ENCODE peak calls at places on chromosomes 6 and 20, in eight cellular contexts. Q is K562, X is SK-N-SH, R is GM12878, P is GM23338, T is HCT116, I is HL-60, M is HepG2. E is an unnamed sample. For H3K27me3, the result is how much of the 10 kb centered on the place peaks cover.

GRCh38 chr6:70973591-70973990 is 16.7 kb upstream of the B3GAT2 start:
- DNase-seq in Q (no peak), T (no peak), X (no peak), R (no peak), I (no peak), M (no peak), P (no peak), E (no peak)

GRCh38 chr6:113855500-113856010 is 1.6 kb upstream of the MARCKS start:
- DNase-seq in X (no peak), P (peak), T (no peak), Q (peak), I (no peak), R (no peak), M (no peak), E (no peak)

GRCh38 chr6:144266091-144266649 is 19.0 kb upstream of the UTRN start:
- DNase-seq in Q (peak), P (peak), M (no peak), X (no peak), T (peak), I (no peak), R (no peak), E (no peak)

GRCh38 chr6:20976391-20976790 is 442.1 kb downstream of the CDKAL1 start:
- DNase-seq in P (no peak), I (no peak), R (no peak), M (no peak), T (no peak), Q (no peak), X (no peak), E (no peak)

GRCh38 chr6:14224359-14225103 is 107.0 kb downstream of the CD83 start:
- DNase-seq in R (peak), P (no peak), T (no peak), X (no peak), Q (no peak), M (no peak), I (peak), E (no peak)

GRCh38 chr6:91198588-91199255 is 611.9 kb upstream of the MAP3K7 start:
- DNase-seq in M (no peak), R (no peak), Q (no peak), T (no peak), P (no peak), I (no peak), X (no peak), E (no peak)

GRCh38 chr20:46546936-46547335 is 3.5 kb downstream of the OCSTAMP start:
- DNase-seq in M (no peak), P (no peak), Q (no peak), I (no peak), X (no peak), T (no peak), R (no peak), E (no peak)

GRCh38 chr20:33387177-33387576 is 14.1 kb downstream of the CDK5RAP1 start:
- DNase-seq in X (no peak), R (no peak), Q (no peak), P (no peak), I (no peak), T (no peak), M (no peak), E (no peak)

GRCh38 chr20:17750722-17751045 is 50.9 kb downstream of the BANF2 start:
- DNase-seq in I (no peak), R (no peak), T (no peak), X (no peak), P (no peak), Q (no peak), M (no peak), E (no peak)

GRCh38 chr20:63175031-63175895 is 40.7 kb downstream of the YTHDF1 start:
- DNase-seq in R (no peak), P (no peak), T (no peak), X (no peak), Q (no peak), I (no peak), M (no peak), E (no peak)

GRCh38 chr6:164347455-164347854 is 932.9 kb downstream of the QKI start:
- DNase-seq in Q (peak), T (no peak), I (no peak), P (no peak), M (no peak), X (no peak), R (no peak), E (no peak)

GRCh38 chr6:40734607-40735006 is 147.4 kb upstream of the LRFN2 start:
- DNase-seq in R (no peak), I (no peak), X (no peak), T (no peak), M (no peak), Q (no peak), P (no peak), E (no peak)

GRCh38 chr6:96570053-96570452 is 7.1 kb downstream of the FHL5 start:
- DNase-seq in R (no peak), Q (no peak), X (no peak), M (no peak), I (no peak), T (no peak), P (no peak), E (no peak)

GRCh38 chr6:45031601-45032000 is 296.5 kb upstream of the RUNX2 start:
- DNase-seq in Q (no peak), X (no peak), P (no peak), M (no peak), R (no peak), I (peak), T (no peak), E (no peak)

GRCh38 chr6:143000771-143001170 is 55.8 kb upstream of the HIVEP2 start:
- DNase-seq in R (no peak), T (no peak), Q (no peak), P (no peak), I (no peak), X (no peak), M (no peak), E (no peak)

GRCh38 chr6:33343953-33344611 is 26.5 kb upstream of the ZBTB22 start:
- DNase-seq in Q (no peak), X (no peak), R (no peak), T (no peak), P (no peak), M (no peak), I (no peak), E (no peak)

GRCh38 chr20:11553603-11554002 is 364.1 kb upstream of the BTBD3 start:
- DNase-seq in X (no peak), M (peak), R (no peak), I (no peak), Q (no peak), P (no peak), T (no peak), E (no peak)

GRCh38 chr6:75849329-75850025 is 100.4 kb downstream of the MYO6 start:
- DNase-seq in Q (no peak), I (no peak), R (no peak), P (no peak), X (no peak), T (no peak), M (no peak), E (no peak)

GRCh38 chr20:45341939-45342862 is 6.0 kb downstream of the SDC4 start:
- DNase-seq in R (no peak), T (no peak), Q (peak), P (peak), I (no peak), M (peak), X (peak), E (no peak)

GRCh38 chr20:37202267-37202943 is 23.1 kb upstream of the MROH8 start:
- DNase-seq in X (peak), P (peak), Q (peak), M (peak), I (peak), R (no peak), T (peak), E (peak)

GRCh38 chr20:40897177-40897700 is 131.4 kb upstream of the TOP1 start:
- DNase-seq in M (no peak), T (no peak), Q (no peak), R (no peak), X (peak), P (no peak), I (no peak), E (no peak)

GRCh38 chr20:22322513-22322912 is 261.9 kb downstream of the FOXA2 start:
- DNase-seq in M (no peak), R (no peak), T (no peak), Q (no peak), X (no peak), I (no peak), P (no peak), E (no peak)

GRCh38 chr6:75116946-75117345 is 88.9 kb downstream of the COL12A1 start:
- DNase-seq in X (no peak), R (no peak), M (no peak), I (no peak), T (no peak), Q (no peak), P (no peak), E (no peak)

GRCh38 chr6:80605165-80605989 is 498.9 kb downstream of the BCKDHB start:
- DNase-seq in P (peak), M (peak), Q (peak), X (peak), I (no peak), T (peak), R (no peak), E (no peak)

GRCh38 chr6:142833054-142833453 is 111.9 kb downstream of the HIVEP2 start:
- DNase-seq in R (no peak), M (no peak), X (no peak), P (no peak), T (no peak), Q (no peak), I (no peak), E (peak)

GRCh38 chr6:169289671-169290408 is 36.2 kb upstream of the THBS2 start:
- DNase-seq in M (no peak), R (no peak), Q (no peak), P (no peak), T (no peak), I (no peak), X (no peak), E (no peak)

GRCh38 chr6:19771753-19772336 is 65.3 kb upstream of the ID4 start:
- DNase-seq in X (no peak), Q (no peak), I (no peak), P (no peak), T (no peak), M (no peak), R (no peak), E (no peak)

GRCh38 chr6:129491436-129491835 is 218.5 kb downstream of the ARHGAP18 start:
- DNase-seq in T (no peak), Q (no peak), P (no peak), I (no peak), R (no peak), X (no peak), M (no peak), E (no peak)

GRCh38 chr6:20056350-20056992 is 155.8 kb downstream of the MBOAT1 start:
- DNase-seq in P (peak), T (peak), R (peak), X (peak), I (no peak), Q (peak), M (peak), E (peak)

GRCh38 chr6:154302111-154302752 is 54.4 kb downstream of the IPCEF1 start:
- DNase-seq in R (peak), Q (peak), P (no peak), M (no peak), I (peak), X (no peak), T (no peak), E (no peak)

GRCh38 chr6:70668499-70668812 is 773 bp downstream of the SMAP1 start:
- DNase-seq in P (no peak), Q (peak), X (no peak), M (no peak), T (peak), I (no peak), R (no peak), E (no peak)

GRCh38 chr6:101257163-101257562 is 136.3 kb upstream of the GRIK2 start:
- DNase-seq in Q (no peak), I (no peak), T (no peak), P (no peak), M (no peak), X (no peak), R (no peak), E (no peak)

DNA sequence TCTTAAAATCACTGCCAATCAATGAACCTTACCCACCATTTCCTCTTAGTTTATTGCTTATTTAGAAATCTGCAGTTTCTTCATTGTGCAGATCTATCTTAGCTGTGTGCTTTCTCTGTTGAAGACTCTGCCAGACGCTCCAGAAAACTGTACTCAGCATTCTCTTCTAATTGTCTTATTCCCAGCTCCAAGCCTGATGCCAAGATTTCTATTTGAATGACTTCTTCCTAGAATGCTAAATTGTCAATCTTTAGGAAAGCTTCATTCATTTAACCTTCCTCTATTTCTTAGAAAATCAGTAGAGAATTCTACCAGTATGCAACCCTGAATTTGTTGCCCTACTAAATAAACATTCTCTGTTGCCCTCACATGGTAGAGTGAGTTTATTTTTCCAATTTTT is 308.9 kb downstream of the KHDRBS2 start:
- DNase-seq in R (no peak), X (no peak), T (no peak), P (no peak), Q (no peak), M (no peak), I (no peak), E (no peak)
- TF ChIP-seq CTCF in R (no peak), X (no peak), T (no peak), P (no peak), Q (no peak), M (no peak), I (no peak), E (no peak)

DNA sequence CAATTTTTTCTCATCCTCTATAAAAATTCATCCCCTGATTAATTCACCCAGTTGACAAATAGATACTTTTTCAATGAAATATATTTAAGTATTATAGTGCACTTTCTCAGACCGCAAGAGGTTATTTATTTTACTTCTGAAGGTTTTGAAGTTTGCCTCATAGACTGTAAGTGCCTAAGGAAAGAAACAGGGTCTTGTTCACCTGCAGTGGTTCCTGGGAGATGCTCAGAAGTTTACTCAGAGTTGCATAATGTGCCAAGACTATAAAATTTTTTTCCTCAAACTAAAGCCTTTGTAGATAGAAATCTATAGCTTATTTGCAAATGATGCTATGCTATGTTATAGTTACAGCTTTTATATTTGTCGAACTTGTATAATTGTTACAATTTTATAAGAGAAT is 35.5 kb downstream of the KCNQ5 start:
- DNase-seq in P (no peak), R (no peak), T (no peak), X (no peak), I (no peak), Q (no peak), M (no peak), E (no peak)
- TF ChIP-seq REST in P (no peak), R (no peak), T (no peak), X (no peak), I (no peak), Q (no peak), M (no peak), E (no peak)

GRCh38 chr6:28211840-28212509 is 13.1 kb upstream of the ZSCAN9 start:
- DNase-seq in I (no peak), P (peak), Q (peak), T (no peak), X (no peak), R (no peak), M (no peak), E (no peak)
- H3K27me3 ChIP-seq in I (under half), P (half or more), Q (under half), T (under half), X (under half), R (under half), M (under half), E (under half)

GRCh38 chr6:62217866-62218265 is 68.2 kb downstream of the KHDRBS2 start:
- DNase-seq in R (no peak), T (no peak), P (no peak), X (no peak), Q (no peak), M (no peak), I (no peak), E (no peak)
- TF ChIP-seq CTCF in R (no peak), T (no peak), P (no peak), X (no peak), Q (no peak), M (no peak), I (no peak), E (no peak)

GRCh38 chr6:88865275-88865674 is 98.1 kb downstream of the RNGTT start:
- DNase-seq in X (no peak), I (no peak), M (no peak), P (no peak), Q (no peak), R (no peak), T (no peak), E (no peak)

GRCh38 chr6:88867841-88868558 is 95.4 kb downstream of the RNGTT start:
- DNase-seq in T (no peak), Q (no peak), X (no peak), R (no peak), M (no peak), I (no peak), P (no peak), E (no peak)

GRCh38 chr6:88868559-88868860 is 94.9 kb downstream of the RNGTT start:
- DNase-seq in T (no peak), R (no peak), X (no peak), M (no peak), I (no peak), Q (no peak), P (no peak), E (no peak)

GRCh38 chr6:88866856-88867255 is 96.6 kb downstream of the RNGTT start:
- DNase-seq in P (no peak), Q (no peak), I (no peak), T (no peak), X (no peak), M (no peak), R (no peak), E (no peak)

DNA sequence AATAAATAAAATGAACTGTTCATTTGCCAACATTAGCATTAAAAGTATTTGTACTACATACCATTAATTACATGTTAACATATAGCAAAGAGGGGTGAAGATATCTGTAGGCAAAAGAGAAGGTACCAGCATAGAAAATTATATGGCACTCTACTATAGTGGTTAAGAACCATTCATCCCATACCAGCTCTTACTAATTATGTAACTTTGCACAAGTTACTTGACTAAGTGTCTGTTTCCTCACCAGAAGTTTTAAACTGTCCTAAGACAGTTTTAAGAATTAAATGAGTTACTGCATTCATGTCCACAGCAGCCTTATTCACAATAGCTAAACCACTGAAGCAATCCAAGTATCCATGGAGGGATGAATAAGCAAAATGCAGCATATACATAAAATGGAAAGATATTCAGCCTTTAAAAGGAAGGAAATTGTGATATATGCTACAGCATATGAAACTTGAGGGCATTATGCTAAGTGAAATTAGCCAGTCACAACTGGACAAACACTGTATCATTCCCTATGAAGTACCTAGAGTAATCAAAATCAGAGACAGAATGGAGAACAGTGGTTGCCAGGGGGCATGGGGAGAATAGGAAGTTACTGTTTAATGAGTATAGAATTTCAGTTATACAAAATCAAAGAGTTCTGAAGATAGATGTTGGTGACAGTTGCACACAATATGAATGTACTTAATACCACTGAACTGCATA is 98.9 kb downstream of the RNGTT start:
- DNase-seq in T (no peak), R (no peak), P (no peak), Q (no peak), I (no peak), M (no peak), X (no peak), E (no peak)
- TF ChIP-seq REST in T (no peak), R (no peak), P (no peak), Q (no peak), I (no peak), M (no peak), X (no peak), E (no peak)

GRCh38 chr6:157224178-157224956 is 99.0 kb downstream of the TMEM242 start:
- DNase-seq in M (no peak), I (no peak), X (no peak), P (no peak), R (no peak), T (no peak), Q (no peak), E (no peak)
- H3K27me3 ChIP-seq in M (half or more), I (under half), X (under half), P (under half), R (under half), T (under half), Q (under half), E (under half)